ENCODE peak calls at places on chromosome 6, in five cellular contexts. J, C, F, T and I are unnamed samples. For H3K4me1, the result is how much of the 10 kb centered on the place peaks cover.

GRCh38 chr6:79257381-79258205 is 23.1 kb upstream of the HMGN3 start:
- DNase-seq in C (no peak), J (no peak), T (no peak), F (no peak), I (no peak)

GRCh38 chr6:101741474-101742171 is 348.1 kb downstream of the GRIK2 start:
- DNase-seq in J (no peak), F (no peak), T (peak), C (no peak), I (no peak)

GRCh38 chr6:27472182-27472616 is 706 bp downstream of the ZNF184 start:
- DNase-seq in J (peak), F (peak), T (no peak), C (peak), I (no peak)

GRCh38 chr6:71124340-71124739 is 164.3 kb upstream of the OGFRL1 start:
- DNase-seq in F (no peak), T (no peak), J (peak), C (no peak), I (no peak)

GRCh38 chr6:87914637-87915395 is 132.8 kb upstream of the SPACA1 start:
- DNase-seq in J (peak), C (no peak), F (no peak), T (no peak), I (no peak)

GRCh38 chr6:28218312-28219248 is 6.5 kb upstream of the ZSCAN9 start:
- DNase-seq in F (peak), C (no peak), T (peak), J (no peak), I (peak)

GRCh38 chr6:130148181-130148580 is 74.6 kb downstream of the SAMD3 start:
- DNase-seq in C (no peak), F (no peak), T (no peak), J (peak), I (no peak)

GRCh38 chr6:81997091-81997926 is 244.8 kb upstream of the TENT5A start:
- DNase-seq in T (no peak), C (no peak), F (no peak), J (no peak), I (no peak)

GRCh38 chr6:120526576-120526975 is 807.7 kb downstream of the TBC1D32 start:
- DNase-seq in J (no peak), F (no peak), C (no peak), T (no peak), I (no peak)

GRCh38 chr6:33692760-33693158 is 18.7 kb downstream of the UQCC2 start:
- DNase-seq in J (no peak), F (no peak), C (peak), T (peak), I (peak)

GRCh38 chr6:6557871-6558270 is 30.6 kb upstream of the LY86 start:
- DNase-seq in T (no peak), C (no peak), J (no peak), F (no peak), I (no peak)

GRCh38 chr6:53603381-53604121 is 58.6 kb upstream of the GCLC start:
- DNase-seq in C (no peak), J (no peak), T (no peak), F (no peak), I (no peak)

GRCh38 chr6:118565317-118565960 is 17.3 kb downstream of the PLN start:
- DNase-seq in T (no peak), C (no peak), J (peak), F (peak), I (no peak)

GRCh38 chr6:36015666-36016065 is 8.8 kb downstream of the SLC26A8 start:
- DNase-seq in T (no peak), J (no peak), F (no peak), C (no peak), I (no peak)

GRCh38 chr6:35737413-35738211 is 780 bp downstream of the ARMC12 start:
- DNase-seq in T (no peak), F (peak), C (no peak), J (peak), I (no peak)

GRCh38 chr6:170347091-170347490 is 40.5 kb downstream of the FAM120B start:
- DNase-seq in J (no peak), C (no peak), F (no peak), T (no peak), I (no peak)

GRCh38 chr6:138248011-138248410 is 29.7 kb upstream of the PBOV1 start:
- DNase-seq in C (no peak), J (no peak), T (no peak), F (no peak), I (no peak)
- TF ChIP-seq CTCF in C (no peak), J (no peak), T (no peak), F (no peak), I (no peak)

DNA sequence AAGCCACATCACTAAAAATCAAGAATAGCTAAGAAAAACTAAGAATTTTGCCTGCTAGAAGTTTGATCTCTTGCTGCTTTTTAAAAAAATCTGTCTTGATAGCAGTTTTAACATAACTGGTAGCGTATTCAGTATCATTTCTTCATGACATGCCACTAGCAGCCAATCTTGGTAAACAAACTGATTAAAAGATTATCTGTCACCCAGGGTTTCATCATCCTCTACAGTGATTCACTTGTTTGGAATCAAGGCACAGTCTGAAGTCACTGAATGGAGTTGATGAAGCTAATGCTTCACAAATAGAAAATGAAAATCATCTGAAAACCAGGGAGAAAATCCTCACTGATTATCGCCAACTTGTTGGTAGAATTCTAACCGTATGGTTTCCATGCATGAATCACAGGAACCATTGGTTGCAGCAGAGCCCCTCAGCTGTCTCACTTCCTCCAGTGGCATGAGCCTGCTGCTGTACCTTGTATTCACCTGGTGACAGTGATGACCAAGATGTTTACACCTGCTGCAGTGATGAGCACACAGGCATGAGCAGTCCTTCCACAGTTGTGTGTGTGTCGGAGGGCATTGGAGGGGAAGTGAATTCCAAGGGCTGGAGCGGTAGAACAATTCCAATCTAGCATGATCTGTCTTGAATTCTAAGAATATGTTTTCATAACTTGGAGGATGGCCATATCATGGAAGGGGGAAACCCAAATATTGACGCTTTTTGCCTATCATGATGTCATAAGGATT is 275.0 kb downstream of the KHDC1L start:
- DNase-seq in J (no peak), F (no peak), T (no peak), C (no peak), I (no peak)
- H3K4me1 ChIP-seq in J (under half), F (under half), T (under half), C (under half), I (under half)

GRCh38 chr6:29792123-29793035 is 35.2 kb upstream of the HLA-G start:
- DNase-seq in F (peak), C (peak), T (peak), J (no peak), I (peak)
- TF ChIP-seq CTCF in F (peak), C (no peak), T (no peak), J (no peak), I (no peak)

DNA sequence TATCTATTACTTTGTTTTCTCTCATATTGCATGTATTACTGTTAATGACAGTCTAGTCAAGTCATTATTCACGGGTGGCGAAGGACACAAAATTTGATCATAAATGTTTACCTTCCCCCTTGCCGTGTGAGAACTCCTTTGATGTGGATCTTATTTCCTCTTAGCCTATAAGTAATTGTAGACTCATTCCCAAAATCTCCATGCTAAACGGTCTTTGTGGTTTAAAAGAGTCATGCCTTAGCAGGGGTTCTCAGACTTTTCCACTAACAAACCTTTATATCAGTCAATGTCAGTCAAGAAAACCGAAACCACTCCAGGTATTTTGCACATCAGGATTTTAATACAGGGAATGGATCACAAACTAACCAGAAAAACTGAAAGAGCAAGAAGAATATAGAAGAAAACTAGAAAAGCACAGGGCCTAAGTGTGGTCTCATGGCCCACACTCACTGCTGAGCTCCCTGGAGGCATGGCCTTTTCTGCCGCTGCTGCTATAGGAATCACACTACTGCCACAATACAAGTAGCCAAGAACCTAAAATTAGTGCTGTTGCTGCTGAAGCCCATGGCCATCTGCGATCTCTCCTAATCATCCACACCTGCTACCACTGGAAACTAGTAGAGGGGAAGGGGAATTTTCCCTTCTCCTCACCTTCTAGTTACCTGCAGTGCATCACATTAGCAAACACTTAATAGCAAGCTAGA is 186.0 kb upstream of the POU3F2 start:
- DNase-seq in F (no peak), T (no peak), C (no peak), J (no peak), I (no peak)
- H3K4me1 ChIP-seq in F (under half), T (under half), C (under half), J (under half), I (under half)

DNA sequence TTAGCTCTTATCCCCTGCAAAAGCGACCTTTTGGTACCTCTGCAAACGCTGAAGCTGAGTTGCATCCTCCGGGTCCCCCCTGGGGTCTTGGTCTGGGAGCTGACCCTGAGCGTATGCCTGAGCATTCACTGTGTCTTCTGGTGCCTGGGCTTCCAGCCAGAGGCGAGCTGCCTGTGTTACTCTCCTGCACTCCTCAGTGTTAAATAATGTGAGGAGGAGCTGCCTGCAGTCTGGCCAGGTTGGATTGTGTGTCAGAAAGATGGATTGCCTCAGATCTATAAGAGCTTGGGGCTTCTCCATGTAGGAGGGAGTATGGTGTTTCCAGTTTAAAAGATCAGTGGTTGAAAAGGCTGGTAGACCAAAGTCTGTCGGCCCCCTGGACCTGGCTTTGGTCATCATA is 8.7 kb upstream of the GMPR start:
- DNase-seq in J (no peak), F (no peak), T (no peak), C (no peak), I (no peak)
- TF ChIP-seq CTCF in J (no peak), F (no peak), T (no peak), C (no peak), I (no peak)

GRCh38 chr6:29626948-29627761 is 5.8 kb downstream of the GABBR1 start:
- DNase-seq in T (no peak), J (no peak), F (peak), C (no peak), I (no peak)

GRCh38 chr6:29625337-29625930 is 7.5 kb downstream of the GABBR1 start:
- DNase-seq in C (no peak), J (no peak), T (no peak), F (no peak), I (no peak)

GRCh38 chr6:29620629-29621028 is 12.4 kb downstream of the GABBR1 start:
- DNase-seq in C (no peak), T (no peak), F (no peak), J (no peak), I (no peak)

GRCh38 chr6:29627762-29628418 is 5.1 kb downstream of the GABBR1 start:
- DNase-seq in J (peak), C (peak), F (peak), T (peak), I (peak)

DNA sequence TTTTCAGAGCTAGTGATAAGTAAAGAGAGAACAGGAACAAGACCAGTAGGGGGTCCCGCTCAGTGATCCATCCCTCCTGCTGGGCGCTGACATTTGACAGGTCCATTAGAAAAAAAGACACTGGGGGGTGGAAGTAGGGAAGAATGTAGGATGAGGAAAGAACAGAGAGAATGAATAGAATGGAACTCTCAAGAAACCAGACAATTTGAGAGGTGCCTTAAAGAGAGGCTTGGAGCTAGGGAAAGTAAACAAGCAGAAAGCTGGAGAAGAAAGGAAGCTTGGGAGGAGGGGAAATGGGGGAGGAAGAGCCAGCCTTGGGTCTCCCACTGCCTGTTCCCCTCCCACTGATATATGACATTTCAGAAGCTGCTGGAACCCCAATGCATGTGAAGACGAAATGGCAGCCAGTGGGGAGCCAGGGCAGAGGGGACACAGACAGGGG is 8.4 kb downstream of the GABBR1 start:
- DNase-seq in T (no peak), J (no peak), C (no peak), F (no peak), I (no peak)
- H3K4me1 ChIP-seq in T (under half), J (under half), C (under half), F (under half), I (under half)